ENCODE peak calls at places on chromosomes 3 and 15, in seven cellular contexts. U, D, R, P, B, M and J are unnamed samples.

GRCh38 chr3:37453393-37454391 is 279.3 kb upstream of the LRRFIP2 start:
- DNase-seq in U (peak; percentile 68), D (no peak), R (peak; percentile 39), P (peak; percentile 65), B (no peak), M (no peak), J (no peak)

GRCh38 chr3:146274833-146275232 is 23.9 kb upstream of the PLSCR4 start:
- DNase-seq in U (no peak), D (peak; percentile 81), R (no peak), P (no peak), B (peak; percentile 98), M (peak; percentile 91), J (peak; percentile 82)

GRCh38 chr15:44728576-44729393 is 7.5 kb upstream of the TRIM69 start:
- DNase-seq in U (peak; percentile 95), D (peak; percentile 95), R (peak; percentile 89), P (peak; percentile 97), B (peak; percentile 99), M (peak; percentile 98), J (peak; percentile 98)

GRCh38 chr15:66955871-66956585 is 109.4 kb upstream of the SMAD3 start:
- DNase-seq in U (no peak), D (no peak), R (no peak), P (no peak), B (peak; percentile 80), M (peak; percentile 82), J (no peak)

GRCh38 chr3:195286115-195286872 is 15.3 kb upstream of the XXYLT1 start:
- DNase-seq in U (no peak), D (peak; percentile 62), R (no peak), P (no peak), B (peak; percentile 88), M (peak; percentile 55), J (no peak)

GRCh38 chr3:141391298-141392017 is 23.2 kb downstream of the ZBTB38 start:
- DNase-seq in U (no peak), D (no peak), R (no peak), P (no peak), B (no peak), M (no peak), J (no peak)

GRCh38 chr3:183328823-183329222 is 75.8 kb downstream of the B3GNT5 start:
- DNase-seq in U (no peak), D (no peak), R (no peak), P (no peak), B (peak; percentile 17), M (peak; percentile 85), J (no peak)

GRCh38 chr15:34349769-34350168 is 6.7 kb downstream of the NUTM1 start:
- DNase-seq in U (no peak), D (no peak), R (no peak), P (no peak), B (no peak), M (no peak), J (no peak)

GRCh38 chr15:45254405-45255293 is 2.6 kb downstream of the SLC28A2 start:
- DNase-seq in U (no peak), D (peak; percentile 6), R (no peak), P (no peak), B (peak; percentile 71), M (peak; percentile 65), J (no peak)

GRCh38 chr3:16122155-16122554 is 52.3 kb upstream of the GALNT15 start:
- DNase-seq in U (no peak), D (no peak), R (no peak), P (no peak), B (no peak), M (peak; percentile 50), J (no peak)

GRCh38 chr3:56180433-56180832 is 287.8 kb downstream of the ERC2 start:
- DNase-seq in U (no peak), D (no peak), R (no peak), P (no peak), B (no peak), M (no peak), J (no peak)

GRCh38 chr3:10580426-10580825 is 75.0 kb upstream of the ATP2B2 start:
- DNase-seq in U (no peak), D (no peak), R (no peak), P (no peak), B (no peak), M (no peak), J (no peak)

GRCh38 chr15:48096813-48097212 is 24.0 kb upstream of the SLC24A5 start:
- DNase-seq in U (no peak), D (peak; percentile 58), R (no peak), P (no peak), B (peak; percentile 88), M (peak; percentile 85), J (peak; percentile 20)

GRCh38 chr3:149393355-149394165 is 16.1 kb upstream of the TM4SF1 start:
- DNase-seq in U (peak; percentile 49), D (peak; percentile 52), R (peak; percentile 71), P (peak; percentile 84), B (peak; percentile 83), M (peak; percentile 71), J (no peak)

GRCh38 chr3:195458188-195458800 is 15.5 kb upstream of the ACAP2 start:
- DNase-seq in U (no peak), D (no peak), R (no peak), P (no peak), B (peak; percentile 28), M (no peak), J (no peak)

GRCh38 chr15:76582550-76582949 is 246.0 kb downstream of the ISL2 start:
- DNase-seq in U (no peak), D (no peak), R (no peak), P (no peak), B (no peak), M (no peak), J (no peak)

GRCh38 chr15:67945951-67946700 is 106.3 kb upstream of the RNU6-1 start:
- DNase-seq in U (no peak), D (no peak), R (no peak), P (no peak), B (peak; percentile 44), M (peak; percentile 37), J (peak; percentile 56)

GRCh38 chr3:50457988-50458387 is 45.4 kb downstream of the CACNA2D2 start:
- DNase-seq in U (no peak), D (no peak), R (no peak), P (no peak), B (no peak), M (no peak), J (no peak)

GRCh38 chr15:53274630-53275029 is 484.5 kb upstream of the ONECUT1 start:
- DNase-seq in U (no peak), D (no peak), R (no peak), P (no peak), B (no peak), M (no peak), J (no peak)

GRCh38 chr15:98666841-98667240 is 18.5 kb downstream of the IGF1R start:
- DNase-seq in U (no peak), D (no peak), R (no peak), P (no peak), B (no peak), M (no peak), J (no peak)

DNA sequence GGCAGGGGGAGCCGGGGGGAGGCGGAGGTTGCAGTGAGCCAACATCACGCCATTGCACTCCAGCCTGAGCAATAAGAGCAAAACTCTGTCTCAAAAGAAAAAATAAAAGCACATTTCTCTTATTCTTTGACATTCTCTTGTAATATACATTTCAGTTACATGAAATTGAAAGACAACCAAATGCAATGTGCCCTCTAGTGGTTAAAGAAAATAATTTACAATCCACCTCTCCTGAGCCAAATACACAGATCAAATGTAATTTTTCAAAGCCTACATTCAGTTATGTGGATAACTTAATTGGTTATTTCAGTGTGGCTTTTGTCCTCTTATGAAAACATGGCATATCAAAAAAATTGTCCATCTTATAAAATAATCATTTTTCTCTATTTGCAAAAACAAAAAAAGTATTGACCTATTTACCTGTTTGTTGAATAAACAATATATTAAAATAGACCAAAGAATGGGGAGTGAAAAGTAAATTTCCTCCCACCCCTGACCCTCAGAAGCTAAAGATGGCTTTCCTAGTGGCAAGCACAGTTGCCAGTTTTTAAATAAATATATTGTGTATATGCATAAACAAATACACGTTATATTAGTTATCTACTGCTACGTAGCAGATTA is 14.2 kb upstream of the U2SURP start:
- DNase-seq in U (no peak), D (no peak), R (no peak), P (no peak), B (peak; percentile 55), M (peak; percentile 25), J (no peak)
- TF ChIP-seq CTCF in U (peak; percentile 66), D (peak; percentile 67), R (peak; percentile 35), P (peak; percentile 62), B (peak; percentile 68), M (no peak), J (peak; percentile 59)

GRCh38 chr3:191240432-191240831 is 41.4 kb downstream of the OSTN start:
- DNase-seq in U (no peak), D (no peak), R (no peak), P (no peak), B (no peak), M (no peak), J (no peak)
- H3K4me3 ChIP-seq in U (no peak overlapping the region), D (no peak overlapping the region), R (no peak overlapping the region), P (no peak overlapping the region), B (no peak overlapping the region), M (no peak overlapping the region), J (no peak overlapping the region)

GRCh38 chr3:150401285-150401684 is 6.8 kb upstream of the TSC22D2 start:
- DNase-seq in U (no peak), D (no peak), R (no peak), P (no peak), B (no peak), M (no peak), J (no peak)

GRCh38 chr3:150397220-150397619 is 10.9 kb upstream of the TSC22D2 start:
- DNase-seq in U (no peak), D (no peak), R (no peak), P (no peak), B (no peak), M (no peak), J (no peak)

GRCh38 chr3:150404023-150404422 is 4.1 kb upstream of the TSC22D2 start:
- DNase-seq in U (no peak), D (no peak), R (no peak), P (no peak), B (no peak), M (no peak), J (no peak)

GRCh38 chr3:150399060-150399459 is 9.0 kb upstream of the TSC22D2 start:
- DNase-seq in U (no peak), D (no peak), R (no peak), P (no peak), B (no peak), M (no peak), J (no peak)

GRCh38 chr3:150402217-150402616 is 5.9 kb upstream of the TSC22D2 start:
- DNase-seq in U (no peak), D (no peak), R (no peak), P (no peak), B (no peak), M (no peak), J (no peak)
- H3K27me3 ChIP-seq in U (no peaks in the 10 kb centered on the region), D (no peaks in the 10 kb centered on the region), R (no peaks in the 10 kb centered on the region), P (no peaks in the 10 kb centered on the region), B (no peaks in the 10 kb centered on the region), M (no peaks in the 10 kb centered on the region), J (no peaks in the 10 kb centered on the region)

DNA sequence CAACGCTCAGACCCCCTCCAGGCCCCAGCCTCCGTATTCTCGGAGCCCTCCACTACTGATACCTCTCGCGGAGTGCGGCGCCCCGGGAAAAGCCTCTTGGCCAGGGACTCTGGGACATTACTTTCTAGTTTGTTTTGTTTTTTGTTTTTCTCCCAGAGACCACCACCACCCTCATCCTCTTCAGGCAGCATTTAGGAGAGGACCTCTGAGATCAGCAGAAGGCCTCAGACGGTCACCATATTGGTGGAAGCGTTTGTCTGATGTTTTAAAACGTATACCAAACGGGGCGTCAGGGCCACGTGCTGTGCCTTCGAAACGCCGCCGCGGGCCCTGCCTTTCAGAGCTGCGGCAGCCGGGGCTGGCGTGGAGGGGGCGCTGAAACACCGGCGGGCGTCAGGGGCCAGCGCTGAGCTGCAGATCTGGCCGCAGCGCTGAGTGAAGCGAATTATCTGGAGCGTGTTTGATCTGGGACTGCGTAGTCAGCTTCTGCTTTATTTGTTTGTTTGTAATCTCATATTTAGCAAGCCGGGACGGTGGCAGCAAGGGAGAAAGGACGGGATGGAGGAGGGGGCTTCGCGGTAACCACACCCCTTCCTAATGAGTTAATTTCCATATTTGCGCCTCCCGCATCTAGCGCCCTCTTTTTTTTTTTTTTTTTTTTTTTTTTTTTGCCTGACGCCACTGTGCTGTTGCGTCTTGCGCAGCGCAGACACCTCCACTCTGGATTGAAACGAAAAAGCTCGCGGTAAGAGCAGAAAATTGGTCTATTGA is 14.8 kb downstream of the SOX2 start:
- DNase-seq in U (no peak), D (no peak), R (no peak), P (no peak), B (no peak), M (peak; percentile 48), J (no peak)
- TF ChIP-seq CTCF in U (no peak), D (no peak), R (no peak), P (no peak), B (no peak), M (no peak), J (no peak)